ENCODE peak calls at places on chromosome 5, in five cellular contexts. D is NB4; S is stimulated activated naive CD4-positive, alpha-beta T cell; M is activated CD4-positive, CD25-positive, alpha-beta regulatory T cell; F is HCT116. Q is an unnamed sample.

GRCh38 chr5:56511442-56511841 is 278.3 kb upstream of the ANKRD55 start:
- DNase-seq in D (no peak), S (no peak), M (no peak), F (no peak), Q (no peak)

GRCh38 chr5:150523472-150524350 is 15.8 kb downstream of the NDST1 start:
- DNase-seq in D (peak; percentile 72), S (no peak), M (no peak), F (peak; percentile 50), Q (no peak)

GRCh38 chr5:151591144-151591819 is at the start of gene FAT2:
- DNase-seq in D (no peak), S (no peak), M (no peak), F (no peak), Q (no peak)

GRCh38 chr5:16579142-16579541 is 37.7 kb downstream of the RETREG1 start:
- DNase-seq in D (no peak), S (no peak), M (no peak), F (no peak), Q (no peak)

GRCh38 chr5:171425596-171426244 is 6.3 kb downstream of the FGF18 start:
- DNase-seq in D (no peak), S (no peak), M (no peak), F (no peak), Q (no peak)

GRCh38 chr5:77972545-77973252 is 196.6 kb upstream of the TBCA start:
- DNase-seq in D (no peak), S (no peak), M (no peak), F (no peak), Q (no peak)

GRCh38 chr5:116626272-116626723 is 51.7 kb upstream of the SEMA6A start:
- DNase-seq in D (peak; percentile 41), S (no peak), M (no peak), F (no peak), Q (peak; percentile 0)

GRCh38 chr5:142511318-142511717 is 174.6 kb downstream of the FGF1 start:
- DNase-seq in D (no peak), S (no peak), M (no peak), F (no peak), Q (no peak)

GRCh38 chr5:88680253-88681132 is 202.5 kb downstream of the MEF2C start:
- DNase-seq in D (peak; percentile 75), S (peak; percentile 55), M (peak; percentile 50), F (peak; percentile 24), Q (no peak)

GRCh38 chr5:68297656-68298055 is 82.1 kb downstream of the PIK3R1 start:
- DNase-seq in D (no peak), S (no peak), M (no peak), F (no peak), Q (no peak)

GRCh38 chr5:3375586-3376311 is 219.9 kb upstream of the IRX1 start:
- DNase-seq in D (peak; percentile 60), S (no peak), M (no peak), F (no peak), Q (no peak)

GRCh38 chr5:96408841-96409458 is 24.1 kb downstream of the PCSK1 start:
- DNase-seq in D (no peak), S (no peak), M (no peak), F (no peak), Q (no peak)

GRCh38 chr5:158451203-158451982 is 592.4 kb upstream of the CLINT1 start:
- DNase-seq in D (no peak), S (no peak), M (no peak), F (no peak), Q (no peak)

GRCh38 chr5:135307143-135307903 is 91.7 kb downstream of the MACROH2A1 start:
- DNase-seq in D (no peak), S (no peak), M (no peak), F (no peak), Q (no peak)

GRCh38 chr5:61397238-61397637 is 65.2 kb downstream of the ZSWIM6 start:
- DNase-seq in D (peak; percentile 55), S (no peak), M (no peak), F (no peak), Q (no peak)

GRCh38 chr5:169081008-169081724 is 219.8 kb downstream of the SLIT3 start:
- DNase-seq in D (no peak), S (no peak), M (no peak), F (no peak), Q (no peak)

GRCh38 chr5:3329427-3329826 is 266.2 kb upstream of the IRX1 start:
- DNase-seq in D (peak; percentile 42), S (no peak), M (no peak), F (no peak), Q (no peak)

GRCh38 chr5:52838306-52839015 is 50.7 kb downstream of the ITGA1 start:
- DNase-seq in D (no peak), S (no peak), M (no peak), F (no peak), Q (no peak)

GRCh38 chr5:56326116-56326515 is 93.0 kb upstream of the ANKRD55 start:
- DNase-seq in D (peak; percentile 52), S (no peak), M (no peak), F (no peak), Q (no peak)

GRCh38 chr5:17218353-17219005 is 1.0 kb downstream of the BASP1 start:
- DNase-seq in D (peak; percentile 78), S (no peak), M (no peak), F (no peak), Q (no peak)

GRCh38 chr5:123776761-123777160 is 264.8 kb downstream of the CSNK1G3 start:
- DNase-seq in D (no peak), S (no peak), M (no peak), F (no peak), Q (no peak)

GRCh38 chr5:150007050-150007449 is 6.5 kb downstream of the HMGXB3 start:
- DNase-seq in D (no peak), S (no peak), M (no peak), F (no peak), Q (no peak)

GRCh38 chr5:150000990-150001659 is 586 bp downstream of the HMGXB3 start:
- DNase-seq in D (peak; percentile 62), S (no peak), M (no peak), F (no peak), Q (no peak)

GRCh38 chr5:72108200-72109050 is 1.1 kb downstream of the MAP1B start:
- DNase-seq in D (peak; percentile 56), S (no peak), M (no peak), F (no peak), Q (no peak)

GRCh38 chr5:165495829-165496380 is 1990.5 kb downstream of the MAT2B start:
- DNase-seq in D (peak; percentile 33), S (no peak), M (no peak), F (no peak), Q (no peak)

GRCh38 chr5:142181547-142182191 is 73.1 kb downstream of the NDFIP1 start:
- DNase-seq in D (peak; percentile 6), S (no peak), M (no peak), F (no peak), Q (no peak)

GRCh38 chr5:91288117-91288516 is 95.0 kb downstream of the ARRDC3 start:
- DNase-seq in D (no peak), S (no peak), M (no peak), F (no peak), Q (no peak)

GRCh38 chr5:172870807-172871431 is 36.9 kb downstream of the ERGIC1 start:
- DNase-seq in D (no peak), S (no peak), M (no peak), F (no peak), Q (peak; percentile 71)

GRCh38 chr5:177372534-177372896 is 11.7 kb upstream of the SLC34A1 start:
- DNase-seq in D (peak; percentile 56), S (no peak), M (no peak), F (no peak), Q (no peak)

GRCh38 chr5:38672059-38672791 is 115.8 kb upstream of the LIFR start:
- DNase-seq in D (no peak), S (no peak), M (no peak), F (no peak), Q (no peak)

GRCh38 chr5:128534729-128535128 is 3.3 kb downstream of the FBN2 start:
- DNase-seq in D (no peak), S (no peak), M (no peak), F (no peak), Q (peak; percentile 64)

GRCh38 chr5:91182763-91183162 is 200.4 kb downstream of the ARRDC3 start:
- DNase-seq in D (peak; percentile 85), S (no peak), M (no peak), F (no peak), Q (no peak)

GRCh38 chr5:102811962-102812361 is 56.9 kb downstream of the PAM start:
- DNase-seq in D (no peak), S (no peak), M (no peak), F (peak; percentile 52), Q (no peak)

GRCh38 chr5:67935908-67936573 is 279.5 kb upstream of the PIK3R1 start:
- DNase-seq in D (no peak), S (no peak), M (no peak), F (no peak), Q (no peak)

GRCh38 chr5:158979749-158980521 is 119.8 kb downstream of the EBF1 start:
- DNase-seq in D (no peak), S (no peak), M (no peak), F (no peak), Q (no peak)

Q was measured in keratinocyte.